ENCODE peak calls at places on chromosome 7, in seven cellular contexts. U is suprapubic skin, X is sigmoid colon, H is spleen, M is HCT116, T is stomach, K is HepG2. V is an unnamed sample.

GRCh38 chr7:131945313-131945831 is 388.9 kb upstream of the PODXL start:
- DNase-seq in U (peak), X (no peak), H (no peak), M (peak), T (peak), K (peak), V (peak)

GRCh38 chr7:3279147-3279818 is 21.8 kb upstream of the SDK1 start:
- DNase-seq in U (no peak), X (no peak), H (no peak), M (no peak), T (no peak), K (no peak), V (no peak)

GRCh38 chr7:134823400-134823799 is 44.0 kb downstream of the CALD1 start:
- DNase-seq in U (no peak), X (no peak), H (no peak), M (no peak), T (no peak), K (no peak), V (no peak)

GRCh38 chr7:3955751-3956696 is 655.0 kb downstream of the SDK1 start:
- DNase-seq in U (no peak), X (no peak), H (no peak), M (no peak), T (no peak), K (no peak), V (peak)

GRCh38 chr7:152564656-152565055 is 111.3 kb downstream of the XRCC2 start:
- DNase-seq in U (no peak), X (no peak), H (peak), M (no peak), T (no peak), K (no peak), V (no peak)

GRCh38 chr7:127799535-127800305 is 147.7 kb downstream of the SND1 start:
- DNase-seq in U (no peak), X (no peak), H (no peak), M (no peak), T (no peak), K (no peak), V (no peak)

GRCh38 chr7:113267885-113268284 is 149.5 kb upstream of the SMIM30 start:
- DNase-seq in U (no peak), X (no peak), H (no peak), M (no peak), T (no peak), K (no peak), V (no peak)

GRCh38 chr7:99111591-99111990 is 32.3 kb downstream of the SMURF1 start:
- DNase-seq in U (no peak), X (no peak), H (no peak), M (no peak), T (no peak), K (no peak), V (no peak)

GRCh38 chr7:135164357-135165021 is 6.0 kb downstream of the CYREN start:
- DNase-seq in U (no peak), X (no peak), H (peak), M (no peak), T (no peak), K (no peak), V (no peak)

DNA sequence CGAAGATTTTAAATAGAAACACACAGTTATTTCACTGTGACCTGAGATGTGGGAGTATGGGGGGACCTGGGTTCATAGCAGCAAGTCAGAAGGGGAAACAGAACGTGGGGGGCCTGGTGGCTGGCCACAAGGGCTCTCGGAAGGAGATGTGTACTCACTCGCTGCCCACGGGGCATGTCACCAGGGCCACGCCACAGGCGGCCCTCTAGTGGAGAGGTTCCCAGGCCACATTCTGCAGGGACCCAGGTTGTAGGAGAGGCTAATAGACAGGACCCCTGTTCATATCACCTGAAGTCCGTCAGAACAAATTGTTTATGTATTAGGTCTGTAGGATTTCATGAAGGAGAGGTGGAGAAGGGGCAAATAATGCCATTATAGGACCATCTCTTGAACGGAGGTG is 25.1 kb upstream of the SVOPL start:
- DNase-seq in U (no peak), X (no peak), H (no peak), M (no peak), T (no peak), K (no peak), V (no peak)
- TF ChIP-seq CTCF in U (no peak), X (no peak), H (no peak), M (peak), T (no peak), K (peak), V (no peak)

GRCh38 chr7:108002726-108003590 is at the start of gene LAMB1:
- DNase-seq in U (no peak), X (peak), H (peak), M (no peak), T (peak), K (peak), V (peak)
- TF ChIP-seq POLR2A in U (no peak), X (peak), H (no peak), M (no peak), T (no peak), K (peak), V (peak)

GRCh38 chr7:6435486-6436384 is 12.0 kb downstream of the DAGLB start:
- DNase-seq in U (peak), X (peak), H (peak), M (no peak), T (peak), K (peak), V (peak)
- TF ChIP-seq POLR2AphosphoS5 in U (peak), X (peak), H (peak), M (no peak), T (no peak), K (no peak), V (no peak)

GRCh38 chr7:124996778-124997177 is 67.2 kb upstream of the POT1 start:
- DNase-seq in U (no peak), X (no peak), H (no peak), M (no peak), T (no peak), K (peak), V (no peak)
- TF ChIP-seq CTCF in U (no peak), X (no peak), H (no peak), M (peak), T (no peak), K (no peak), V (no peak)